ENCODE peak calls at places on chromosomes 2 and 18, in five cellular contexts. One of them, this sample, is unnamed.

GRCh38 chr18:7221424-7222155 is 9.3 kb upstream of the LRRC30 start:
- ATAC-seq in naive thymus-derived CD8-positive, alpha-beta T cell: no peak
- ATAC-seq in T-helper 17 cell: no peak
- ATAC-seq in activated naive CD8-positive, alpha-beta T cell treated with anti-CD3 and anti-CD28 coated beads, Interleukin-2, amount 50 U/mL, for 24 hours: no peak
- ATAC-seq in Right ventricle myocardium superior: peak
- ATAC-seq in this sample: no peak

GRCh38 chr2:53438056-53438455 is 329.5 kb upstream of the CHAC2 start:
- ATAC-seq in naive thymus-derived CD8-positive, alpha-beta T cell: no peak
- ATAC-seq in T-helper 17 cell: no peak
- ATAC-seq in activated naive CD8-positive, alpha-beta T cell treated with anti-CD3 and anti-CD28 coated beads, Interleukin-2, amount 50 U/mL, for 24 hours: no peak
- ATAC-seq in Right ventricle myocardium superior: peak
- ATAC-seq in this sample: no peak

GRCh38 chr2:72136933-72137497 is 10.6 kb downstream of the CYP26B1 start:
- ATAC-seq in naive thymus-derived CD8-positive, alpha-beta T cell: no peak
- ATAC-seq in T-helper 17 cell: no peak
- ATAC-seq in activated naive CD8-positive, alpha-beta T cell treated with anti-CD3 and anti-CD28 coated beads, Interleukin-2, amount 50 U/mL, for 24 hours: no peak
- ATAC-seq in Right ventricle myocardium superior: no peak
- ATAC-seq in this sample: no peak

GRCh38 chr2:18456026-18456425 is 104.4 kb downstream of the RDH14 start:
- ATAC-seq in naive thymus-derived CD8-positive, alpha-beta T cell: no peak
- ATAC-seq in T-helper 17 cell: no peak
- ATAC-seq in activated naive CD8-positive, alpha-beta T cell treated with anti-CD3 and anti-CD28 coated beads, Interleukin-2, amount 50 U/mL, for 24 hours: no peak
- ATAC-seq in Right ventricle myocardium superior: peak
- ATAC-seq in this sample: no peak

GRCh38 chr2:47339745-47340541 is 63.0 kb upstream of the MSH2 start:
- ATAC-seq in naive thymus-derived CD8-positive, alpha-beta T cell: no peak
- ATAC-seq in T-helper 17 cell: no peak
- ATAC-seq in activated naive CD8-positive, alpha-beta T cell treated with anti-CD3 and anti-CD28 coated beads, Interleukin-2, amount 50 U/mL, for 24 hours: peak
- ATAC-seq in Right ventricle myocardium superior: no peak
- ATAC-seq in this sample: peak

GRCh38 chr2:98472961-98473746 is 28.5 kb downstream of the INPP4A start:
- ATAC-seq in naive thymus-derived CD8-positive, alpha-beta T cell: no peak
- ATAC-seq in T-helper 17 cell: no peak
- ATAC-seq in activated naive CD8-positive, alpha-beta T cell treated with anti-CD3 and anti-CD28 coated beads, Interleukin-2, amount 50 U/mL, for 24 hours: no peak
- ATAC-seq in Right ventricle myocardium superior: no peak
- ATAC-seq in this sample: no peak

GRCh38 chr2:203893386-203893785 is 25.8 kb downstream of the CTLA4 start:
- ATAC-seq in naive thymus-derived CD8-positive, alpha-beta T cell: no peak
- ATAC-seq in T-helper 17 cell: no peak
- ATAC-seq in activated naive CD8-positive, alpha-beta T cell treated with anti-CD3 and anti-CD28 coated beads, Interleukin-2, amount 50 U/mL, for 24 hours: no peak
- ATAC-seq in Right ventricle myocardium superior: peak
- ATAC-seq in this sample: no peak

GRCh38 chr2:85158559-85159273 is 25.5 kb downstream of the TCF7L1 start:
- ATAC-seq in naive thymus-derived CD8-positive, alpha-beta T cell: no peak
- ATAC-seq in T-helper 17 cell: no peak
- ATAC-seq in activated naive CD8-positive, alpha-beta T cell treated with anti-CD3 and anti-CD28 coated beads, Interleukin-2, amount 50 U/mL, for 24 hours: no peak
- ATAC-seq in Right ventricle myocardium superior: no peak
- ATAC-seq in this sample: no peak

GRCh38 chr18:61761875-61762274 is 130.9 kb downstream of the RNF152 start:
- ATAC-seq in naive thymus-derived CD8-positive, alpha-beta T cell: no peak
- ATAC-seq in T-helper 17 cell: no peak
- ATAC-seq in activated naive CD8-positive, alpha-beta T cell treated with anti-CD3 and anti-CD28 coated beads, Interleukin-2, amount 50 U/mL, for 24 hours: no peak
- ATAC-seq in Right ventricle myocardium superior: no peak
- ATAC-seq in this sample: no peak

GRCh38 chr18:50080932-50081560 is 113.9 kb downstream of the MYO5B start:
- ATAC-seq in naive thymus-derived CD8-positive, alpha-beta T cell: no peak
- ATAC-seq in T-helper 17 cell: no peak
- ATAC-seq in activated naive CD8-positive, alpha-beta T cell treated with anti-CD3 and anti-CD28 coated beads, Interleukin-2, amount 50 U/mL, for 24 hours: no peak
- ATAC-seq in Right ventricle myocardium superior: no peak
- ATAC-seq in this sample: no peak

GRCh38 chr2:96859338-96859649 is 1.5 kb upstream of the ANKRD39 start:
- ATAC-seq in naive thymus-derived CD8-positive, alpha-beta T cell: no peak
- ATAC-seq in T-helper 17 cell: no peak
- ATAC-seq in activated naive CD8-positive, alpha-beta T cell treated with anti-CD3 and anti-CD28 coated beads, Interleukin-2, amount 50 U/mL, for 24 hours: no peak
- ATAC-seq in Right ventricle myocardium superior: no peak
- ATAC-seq in this sample: no peak

GRCh38 chr2:98617149-98617548 is 8.8 kb downstream of the UNC50 start:
- ATAC-seq in naive thymus-derived CD8-positive, alpha-beta T cell: no peak
- ATAC-seq in T-helper 17 cell: no peak
- ATAC-seq in activated naive CD8-positive, alpha-beta T cell treated with anti-CD3 and anti-CD28 coated beads, Interleukin-2, amount 50 U/mL, for 24 hours: no peak
- ATAC-seq in Right ventricle myocardium superior: no peak
- ATAC-seq in this sample: no peak

GRCh38 chr18:46704816-46705215 is 47.8 kb upstream of the LOXHD1 start:
- ATAC-seq in naive thymus-derived CD8-positive, alpha-beta T cell: no peak
- ATAC-seq in T-helper 17 cell: no peak
- ATAC-seq in activated naive CD8-positive, alpha-beta T cell treated with anti-CD3 and anti-CD28 coated beads, Interleukin-2, amount 50 U/mL, for 24 hours: no peak
- ATAC-seq in Right ventricle myocardium superior: no peak
- ATAC-seq in this sample: no peak

GRCh38 chr18:22838221-22838620 is 94.9 kb upstream of the RBBP8 start:
- ATAC-seq in naive thymus-derived CD8-positive, alpha-beta T cell: no peak
- ATAC-seq in T-helper 17 cell: no peak
- ATAC-seq in activated naive CD8-positive, alpha-beta T cell treated with anti-CD3 and anti-CD28 coated beads, Interleukin-2, amount 50 U/mL, for 24 hours: no peak
- ATAC-seq in Right ventricle myocardium superior: no peak
- ATAC-seq in this sample: no peak

GRCh38 chr2:136863468-136863867 is 98.1 kb downstream of the THSD7B start:
- ATAC-seq in naive thymus-derived CD8-positive, alpha-beta T cell: no peak
- ATAC-seq in T-helper 17 cell: no peak
- ATAC-seq in activated naive CD8-positive, alpha-beta T cell treated with anti-CD3 and anti-CD28 coated beads, Interleukin-2, amount 50 U/mL, for 24 hours: no peak
- ATAC-seq in Right ventricle myocardium superior: no peak
- ATAC-seq in this sample: no peak

This sample was measured in stimulated activated memory B cell treated with anti-CD40 and anti-IgM and Interleukin-4, amounts not matched to agents 10 μg/mL and 1 μg/mL and 100 μg/mL, for 72 hours.